ENCODE peak calls at places on chromosomes 2 and 18, in six cellular contexts. D, L, T, H, S and N are unnamed samples.

GRCh38 chr2:196076778-196077568 is 8.3 kb upstream of the DNAH7 start:
- DNase-seq in L (no peak), S (no peak), T (no peak), H (no peak), D (no peak), N (no peak)

GRCh38 chr18:79972720-79973119 is 8.3 kb downstream of the HSBP1L1 start:
- DNase-seq in L (no peak), T (no peak), S (no peak), D (no peak), H (no peak), N (no peak)

GRCh38 chr2:209383212-209383611 is 40.6 kb upstream of the MAP2 start:
- DNase-seq in H (no peak), T (peak; percentile 17), L (peak; percentile 86), S (no peak), D (peak; percentile 69), N (no peak)

GRCh38 chr2:65030481-65030880 is 25.7 kb upstream of the CEP68 start:
- DNase-seq in H (no peak), D (no peak), S (no peak), L (no peak), T (no peak), N (no peak)

GRCh38 chr2:234251326-234252271 is 201.1 kb downstream of the SPP2 start:
- DNase-seq in D (no peak), L (peak; percentile 99), H (no peak), S (no peak), T (no peak), N (no peak)

GRCh38 chr18:57455576-57456129 is 20.5 kb downstream of the ONECUT2 start:
- DNase-seq in L (no peak), H (no peak), S (no peak), D (no peak), T (no peak), N (no peak)

GRCh38 chr18:60146220-60146960 is 226.2 kb downstream of the MC4R start:
- DNase-seq in D (peak; percentile 55), S (no peak), H (no peak), T (no peak), L (peak; percentile 20), N (no peak)

GRCh38 chr18:32888311-32888710 is 115.5 kb upstream of the KLHL14 start:
- DNase-seq in S (no peak), T (no peak), D (no peak), L (no peak), H (no peak), N (no peak)

GRCh38 chr18:55272510-55273243 is 313.4 kb upstream of the CCDC68 start:
- DNase-seq in S (no peak), L (no peak), H (no peak), D (no peak), T (no peak), N (no peak)

GRCh38 chr2:118791511-118791910 is 55.9 kb downstream of the EN1 start:
- DNase-seq in D (no peak), H (no peak), L (no peak), T (no peak), S (no peak), N (no peak)

GRCh38 chr2:239668651-239669050 is 267.8 kb upstream of the HDAC4 start:
- DNase-seq in T (no peak), H (no peak), S (no peak), D (no peak), L (no peak), N (no peak)

GRCh38 chr18:33581816-33582215 is 3.8 kb downstream of the ASXL3 start:
- DNase-seq in H (no peak), S (peak; percentile 30), D (no peak), L (no peak), T (peak; percentile 15), N (peak; percentile 24)

GRCh38 chr2:111898703-111899514 is 502 bp downstream of the MERTK start:
- DNase-seq in H (no peak), D (no peak), S (no peak), T (no peak), L (no peak), N (peak; percentile 56)

GRCh38 chr2:201349601-201350000 is 7.5 kb downstream of the FLACC1 start:
- DNase-seq in D (no peak), T (no peak), L (peak; percentile 29), S (no peak), H (no peak), N (no peak)

GRCh38 chr2:118371500-118371899 is 283.2 kb downstream of the INSIG2 start:
- DNase-seq in L (peak; percentile 31), S (no peak), D (no peak), H (no peak), T (peak; percentile 21), N (no peak)

GRCh38 chr2:222433381-222434173 is 9.2 kb downstream of the SGPP2 start:
- DNase-seq in S (no peak), L (no peak), T (peak; percentile 54), H (no peak), D (no peak), N (no peak)

GRCh38 chr2:156189584-156189983 is 142.9 kb downstream of the NR4A2 start:
- DNase-seq in D (no peak), H (no peak), S (no peak), T (no peak), L (no peak), N (no peak)

GRCh38 chr2:62309465-62310091 is 113.7 kb downstream of the B3GNT2 start:
- DNase-seq in S (no peak), L (no peak), H (no peak), T (no peak), D (no peak), N (no peak)

GRCh38 chr2:70697603-70698383 is 70.2 kb downstream of the ADD2 start:
- DNase-seq in H (no peak), T (no peak), D (no peak), S (no peak), L (no peak), N (no peak)

GRCh38 chr2:111715987-111716900 is 167.7 kb downstream of the ANAPC1 start:
- DNase-seq in T (no peak), S (no peak), H (no peak), D (no peak), L (peak; percentile 11), N (no peak)

GRCh38 chr2:217585362-217585761 is 417.4 kb downstream of the TNS1 start:
- DNase-seq in H (no peak), T (no peak), D (no peak), L (no peak), S (no peak), N (peak; percentile 41)

GRCh38 chr2:240469239-240469636 is 33.8 kb downstream of the GPC1 start:
- DNase-seq in T (no peak), H (no peak), D (no peak), L (no peak), S (no peak), N (no peak)

GRCh38 chr2:133477614-133477990 is 90.7 kb downstream of the NCKAP5 start:
- DNase-seq in H (no peak), T (no peak), S (no peak), L (peak; percentile 63), D (no peak), N (no peak)

GRCh38 chr2:155368934-155369333 is 670.4 kb downstream of the KCNJ3 start:
- DNase-seq in D (no peak), S (no peak), L (peak; percentile 1), H (no peak), T (no peak), N (no peak)

GRCh38 chr2:170493698-170494097 is 221.4 kb upstream of the SP5 start:
- DNase-seq in L (peak; percentile 64), S (no peak), H (no peak), T (no peak), D (no peak), N (no peak)

GRCh38 chr2:14354231-14354630 is 278.3 kb upstream of the LRATD1 start:
- DNase-seq in L (no peak), H (no peak), T (no peak), S (no peak), D (no peak), N (no peak)

GRCh38 chr2:145484443-145485086 is 964.6 kb upstream of the ZEB2 start:
- DNase-seq in S (no peak), D (peak; percentile 9), H (no peak), L (peak; percentile 63), T (no peak), N (no peak)

GRCh38 chr18:11327656-11328055 is 178.3 kb upstream of the PIEZO2 start:
- DNase-seq in L (peak; percentile 90), H (no peak), S (no peak), D (no peak), T (no peak), N (no peak)